ENCODE peak calls at places on chromosomes 2 and 18, in eight cellular contexts. B is right lobe of liver; Y is mucosa of descending colon; X is right atrium auricular region; S is CD8-positive, alpha-beta T cell; M is testis; P is DND-41; I is pancreas. G is an unnamed sample.

GRCh38 chr2:170505631-170506270 is 209.4 kb upstream of the SP5 start:
- DNase-seq in X (peak; percentile 66), Y (peak; percentile 45), P (no peak), M (peak; percentile 76), B (no peak), I (peak; percentile 6), S (no peak), G (no peak)

GRCh38 chr2:27583390-27583915 is 611 bp downstream of the ZNF512 start:
- DNase-seq in Y (no peak), I (no peak), M (no peak), X (no peak), P (no peak), B (no peak), S (no peak), G (no peak)

GRCh38 chr2:101204400-101205095 is 48.1 kb upstream of the CNOT11 start:
- DNase-seq in P (no peak), I (no peak), Y (no peak), M (no peak), X (no peak), S (no peak), B (no peak), G (no peak)

GRCh38 chr2:168896783-168897182 is 4.3 kb upstream of the G6PC2 start:
- DNase-seq in X (no peak), Y (no peak), P (no peak), I (no peak), B (no peak), M (no peak), S (no peak), G (no peak)

GRCh38 chr2:223944166-223944703 is 900 bp downstream of the WDFY1 start:
- DNase-seq in X (no peak), B (peak; percentile 68), M (peak; percentile 50), I (peak; percentile 33), Y (peak; percentile 71), S (peak; percentile 23), P (no peak), G (peak; percentile 55)

GRCh38 chr18:34901299-34901698 is 139.9 kb upstream of the MAPRE2 start:
- DNase-seq in S (no peak), X (no peak), Y (no peak), M (no peak), I (no peak), P (no peak), B (no peak), G (no peak)

GRCh38 chr18:9017900-9018217 is 84.6 kb upstream of the NDUFV2 start:
- DNase-seq in B (no peak), S (no peak), I (no peak), P (no peak), X (no peak), M (no peak), Y (no peak), G (no peak)

GRCh38 chr2:65351234-65351947 is 81.0 kb downstream of the SPRED2 start:
- DNase-seq in Y (no peak), S (no peak), I (no peak), B (no peak), M (peak; percentile 29), P (no peak), X (no peak), G (no peak)

GRCh38 chr18:24734058-24734457 is 273.6 kb downstream of the HRH4 start:
- DNase-seq in M (peak; percentile 67), Y (no peak), P (no peak), B (no peak), S (no peak), I (no peak), X (no peak), G (no peak)

GRCh38 chr2:71668326-71669057 is 215.1 kb downstream of the DYSF start:
- DNase-seq in S (peak; percentile 4), M (peak; percentile 9), Y (no peak), I (no peak), B (peak; percentile 42), P (no peak), X (peak; percentile 51), G (no peak)

GRCh38 chr18:50523165-50523564 is 36.7 kb upstream of the MAPK4 start:
- DNase-seq in M (peak; percentile 65), P (no peak), B (no peak), Y (no peak), S (no peak), X (no peak), I (no peak), G (no peak)

GRCh38 chr2:98771771-98772521 is 41.0 kb upstream of the MGAT4A start:
- DNase-seq in I (no peak), M (no peak), Y (no peak), S (peak; percentile 68), B (no peak), P (peak; percentile 87), X (no peak), G (peak; percentile 37)

GRCh38 chr2:74497777-74498499 is 1.5 kb downstream of the LBX2 start:
- DNase-seq in S (peak; percentile 26), B (peak; percentile 59), X (no peak), Y (peak; percentile 74), I (no peak), M (no peak), P (peak; percentile 48), G (no peak)

GRCh38 chr2:211396815-211397214 is 840.4 kb downstream of the CPS1 start:
- DNase-seq in Y (no peak), P (no peak), X (no peak), S (no peak), I (peak; percentile 5), M (no peak), B (no peak), G (no peak)

GRCh38 chr2:157810037-157810436 is 66.1 kb downstream of the ACVR1 start:
- DNase-seq in P (no peak), Y (no peak), I (no peak), X (no peak), B (no peak), M (no peak), S (no peak), G (no peak)
- H3K4me3 ChIP-seq in P (no peak overlapping the region), Y (no peak overlapping the region), I (no peak overlapping the region), X (no peak overlapping the region), B (no peak overlapping the region), M (no peak overlapping the region), S (no peak overlapping the region), G (no peak overlapping the region)

GRCh38 chr2:159076233-159076632 is 107.8 kb downstream of the TANC1 start:
- DNase-seq in S (no peak), I (no peak), X (no peak), B (no peak), P (no peak), Y (no peak), M (no peak), G (no peak)
- TF ChIP-seq CTCF in S (no peak), I (no peak), X (no peak), B (no peak), P (no peak), Y (no peak), M (no peak), G (no peak)

GRCh38 chr2:226781471-226781870 is 18.1 kb downstream of the IRS1 start:
- DNase-seq in I (no peak), S (no peak), X (no peak), Y (no peak), M (no peak), P (no peak), B (no peak), G (no peak)
- H3K36me3 ChIP-seq in I (no peaks in the 10 kb centered on the region), S (no peaks in the 10 kb centered on the region), X (no peaks in the 10 kb centered on the region), Y (no peaks in the 10 kb centered on the region), M (no peaks in the 10 kb centered on the region), P (no peaks in the 10 kb centered on the region), B (no peaks in the 10 kb centered on the region), G (no peaks in the 10 kb centered on the region)

DNA sequence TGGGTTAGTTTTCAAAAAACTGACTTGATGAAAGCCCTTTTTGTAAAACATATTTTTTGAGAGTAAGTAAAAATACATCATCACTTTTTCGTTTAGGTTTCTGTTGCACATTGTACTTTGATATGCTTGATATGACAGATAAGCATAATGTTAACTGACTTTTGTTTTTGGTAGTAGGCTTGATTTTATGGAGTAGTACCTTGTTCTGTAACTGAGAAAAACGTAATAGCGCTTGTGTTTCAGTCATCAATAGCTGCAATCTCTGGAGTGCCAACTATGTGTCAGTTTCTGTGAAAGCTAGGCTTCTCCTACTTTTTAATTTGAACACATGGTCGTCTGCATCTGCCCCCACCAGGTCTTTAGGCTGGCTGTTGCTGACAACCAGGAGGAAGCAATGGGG is 1.3 kb downstream of the LCLAT1 start:
- DNase-seq in M (no peak), S (no peak), I (no peak), X (no peak), P (no peak), Y (no peak), B (no peak), G (no peak)
- H3K4me3 ChIP-seq in M (no peak overlapping the region), S (peak overlapping the region; percentile 87), I (no peak overlapping the region), X (no peak overlapping the region), P (peak overlapping the region; percentile 97), Y (no peak overlapping the region), B (no peak overlapping the region), G (no peak overlapping the region)

GRCh38 chr18:13310286-13310685 is 91.7 kb downstream of the LDLRAD4 start:
- DNase-seq in Y (no peak), P (no peak), I (no peak), M (no peak), S (no peak), X (no peak), B (no peak), G (no peak)

GRCh38 chr18:13308369-13308768 is 89.8 kb downstream of the LDLRAD4 start:
- DNase-seq in B (no peak), Y (no peak), X (no peak), I (no peak), S (no peak), M (no peak), P (peak; percentile 20), G (no peak)

GRCh38 chr18:13312515-13312914 is 94.0 kb downstream of the LDLRAD4 start:
- DNase-seq in X (no peak), Y (no peak), I (no peak), M (no peak), P (no peak), B (no peak), S (no peak), G (no peak)

GRCh38 chr18:13305326-13305725 is 86.8 kb downstream of the LDLRAD4 start:
- DNase-seq in S (no peak), X (no peak), Y (no peak), I (no peak), M (no peak), P (no peak), B (no peak), G (no peak)

DNA sequence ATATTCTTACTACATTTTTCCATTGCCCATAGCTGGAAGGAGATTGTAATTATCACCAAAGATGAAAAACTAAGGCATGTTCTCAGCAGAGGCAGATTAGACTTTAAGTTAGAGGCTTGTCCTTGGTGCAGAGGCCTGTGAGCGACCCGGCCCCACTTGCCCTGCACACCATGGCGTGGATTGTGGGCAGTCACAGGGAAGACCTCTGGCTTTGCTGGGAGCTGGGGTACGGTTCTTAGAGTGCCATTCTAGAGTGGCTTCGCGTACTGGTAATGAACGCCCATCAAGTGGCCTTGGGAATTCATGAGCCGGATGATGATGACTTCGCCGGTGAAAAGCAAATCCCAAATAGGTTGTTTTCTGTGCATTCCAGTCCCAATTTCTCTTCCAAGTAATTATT is 90.5 kb downstream of the LDLRAD4 start:
- DNase-seq in X (no peak), M (no peak), P (no peak), B (no peak), Y (no peak), I (no peak), S (no peak), G (no peak)
- TF ChIP-seq CTCF in X (no peak), M (no peak), P (no peak), B (no peak), Y (no peak), I (no peak), S (no peak), G (no peak)

GRCh38 chr2:118269408-118270051 is 181.3 kb downstream of the INSIG2 start:
- DNase-seq in B (no peak), Y (no peak), P (no peak), M (no peak), X (no peak), I (no peak), S (no peak), G (no peak)
- H3K36me3 ChIP-seq in B (no peaks in the 10 kb centered on the region), Y (no peaks in the 10 kb centered on the region), P (no peaks in the 10 kb centered on the region), M (no peaks in the 10 kb centered on the region), X (no peaks in the 10 kb centered on the region), I (no peaks in the 10 kb centered on the region), S (no peaks in the 10 kb centered on the region), G (no peaks in the 10 kb centered on the region)

G was measured in GM06990.